ENCODE peak calls at places on chromosomes 1 and 21, in eight cellular contexts. Z is tibial artery, A is H9, Y is upper lobe of right lung, E is brain microvascular endothelial cell, X is suprapubic skin, F is transverse colon, R is ascending aorta. W is an unnamed sample.

GRCh38 chr1:230863449-230863848 is 4.9 kb downstream of the C1orf198 start:
- DNase-seq in Z (peak; percentile 74), A (no peak), Y (peak; percentile 86), E (no peak), X (no peak), F (no peak), R (no peak), W (no peak)

GRCh38 chr1:245800901-245801605 is 646.3 kb downstream of the KIF26B start:
- DNase-seq in Z (no peak), A (no peak), Y (no peak), E (no peak), X (no peak), F (no peak), R (no peak), W (no peak)

GRCh38 chr1:156480411-156481192 is 20.0 kb downstream of the MEF2D start:
- DNase-seq in Z (no peak), A (peak; percentile 88), Y (peak; percentile 80), E (no peak), X (no peak), F (peak; percentile 75), R (no peak), W (peak; percentile 71)

GRCh38 chr1:226736001-226736907 is 2.8 kb downstream of the ITPKB start:
- DNase-seq in Z (peak; percentile 66), A (peak; percentile 49), Y (no peak), E (no peak), X (no peak), F (peak; percentile 36), R (no peak), W (peak; percentile 75)

GRCh38 chr1:108114026-108114599 is 86.0 kb downstream of the SLC25A24 start:
- DNase-seq in Z (no peak), A (no peak), Y (no peak), E (no peak), X (no peak), F (no peak), R (no peak), W (no peak)

GRCh38 chr21:36965720-36966065 is 776 bp downstream of the HLCS start:
- DNase-seq in Z (no peak), A (no peak), Y (no peak), E (no peak), X (no peak), F (no peak), R (no peak), W (no peak)

GRCh38 chr1:85465099-85465790 is at the start of gene DDAH1:
- DNase-seq in Z (no peak), A (peak; percentile 74), Y (peak; percentile 88), E (peak; percentile 35), X (no peak), F (peak; percentile 71), R (peak; percentile 75), W (peak; percentile 39)

GRCh38 chr1:22334860-22335550 is 116.6 kb upstream of the ZBTB40 start:
- DNase-seq in Z (no peak), A (no peak), Y (no peak), E (no peak), X (no peak), F (no peak), R (no peak), W (no peak)

GRCh38 chr1:47755368-47755990 is 241.7 kb downstream of the TRABD2B start:
- DNase-seq in Z (no peak), A (peak; percentile 77), Y (no peak), E (no peak), X (peak; percentile 71), F (peak; percentile 63), R (peak; percentile 58), W (no peak)

GRCh38 chr1:107883562-107883961 is 81.4 kb downstream of the VAV3 start:
- DNase-seq in Z (no peak), A (no peak), Y (no peak), E (no peak), X (no peak), F (no peak), R (no peak), W (no peak)

GRCh38 chr1:36083635-36084501 is at the start of gene TEKT2:
- DNase-seq in Z (no peak), A (peak; percentile 85), Y (peak; percentile 73), E (peak; percentile 21), X (peak; percentile 79), F (peak; percentile 31), R (no peak), W (no peak)

GRCh38 chr1:66271904-66272254 is 262.1 kb upstream of the SGIP1 start:
- DNase-seq in Z (peak; percentile 84), A (no peak), Y (peak; percentile 65), E (peak; percentile 34), X (no peak), F (peak; percentile 35), R (no peak), W (peak; percentile 78)

GRCh38 chr1:51636765-51637522 is 20.1 kb downstream of the OSBPL9 start:
- DNase-seq in Z (peak; percentile 90), A (no peak), Y (no peak), E (peak; percentile 95), X (no peak), F (peak; percentile 33), R (peak; percentile 92), W (no peak)

DNA sequence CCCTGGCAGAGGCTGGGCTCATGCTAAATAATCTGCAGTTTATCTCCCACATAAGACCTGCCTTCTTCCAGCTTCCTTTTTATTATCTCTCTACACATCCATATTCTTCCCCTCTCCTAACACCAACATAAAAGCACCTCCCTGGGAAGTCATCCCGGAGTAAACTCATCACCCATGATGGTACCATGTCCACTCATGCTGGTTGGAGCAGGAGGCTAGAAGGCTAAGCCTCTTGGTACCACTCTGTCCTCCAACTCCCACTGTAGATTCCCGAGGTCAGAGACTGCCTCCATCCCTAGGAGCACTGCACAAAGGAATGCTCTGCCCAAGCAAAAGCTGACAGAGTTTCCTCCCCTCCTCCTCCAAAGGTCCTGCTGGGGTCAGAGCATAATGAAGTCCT is 4.2 kb downstream of the DENND2D start:
- DNase-seq in Z (no peak), A (no peak), Y (no peak), E (no peak), X (no peak), F (no peak), R (no peak), W (no peak)
- H3K27me3 ChIP-seq in Z (no peaks in the 10 kb centered on the region), A (no peaks in the 10 kb centered on the region), Y (no peaks in the 10 kb centered on the region), E (no peaks in the 10 kb centered on the region), X (no peaks in the 10 kb centered on the region), F (no peaks in the 10 kb centered on the region), R (no peaks in the 10 kb centered on the region), W (no peaks in the 10 kb centered on the region)

GRCh38 chr1:30845237-30845636 is 63.3 kb downstream of the SDC3 start:
- DNase-seq in Z (no peak), A (no peak), Y (no peak), E (no peak), X (no peak), F (no peak), R (no peak), W (no peak)

GRCh38 chr1:30846587-30846986 is 62.0 kb downstream of the SDC3 start:
- DNase-seq in Z (no peak), A (no peak), Y (no peak), E (no peak), X (no peak), F (no peak), R (no peak), W (no peak)

GRCh38 chr1:30847358-30847972 is 61.1 kb downstream of the SDC3 start:
- DNase-seq in Z (peak; percentile 83), A (peak; percentile 85), Y (peak; percentile 84), E (peak; percentile 68), X (peak; percentile 87), F (peak; percentile 80), R (peak; percentile 75), W (peak; percentile 94)

GRCh38 chr1:30844631-30845030 is 63.9 kb downstream of the SDC3 start:
- DNase-seq in Z (no peak), A (no peak), Y (no peak), E (no peak), X (no peak), F (no peak), R (no peak), W (no peak)

GRCh38 chr1:30845891-30846290 is 62.7 kb downstream of the SDC3 start:
- DNase-seq in Z (no peak), A (peak; percentile 68), Y (no peak), E (no peak), X (no peak), F (no peak), R (no peak), W (no peak)
- TF ChIP-seq CTCF in Z (no peak), A (peak; percentile 62), Y (no peak), E (peak; percentile 6), X (no peak), F (no peak), R (no peak), W (no peak)

GRCh38 chr1:7045897-7046296 is 260.6 kb downstream of the CAMTA1 start:
- DNase-seq in Z (no peak), A (peak; percentile 1), Y (no peak), E (no peak), X (no peak), F (no peak), R (no peak), W (no peak)

GRCh38 chr1:7047866-7048265 is 262.6 kb downstream of the CAMTA1 start:
- DNase-seq in Z (no peak), A (peak; percentile 3), Y (no peak), E (no peak), X (no peak), F (no peak), R (no peak), W (no peak)

GRCh38 chr1:7046314-7046713 is 261.1 kb downstream of the CAMTA1 start:
- DNase-seq in Z (no peak), A (peak; percentile 67), Y (no peak), E (peak; percentile 66), X (no peak), F (no peak), R (peak; percentile 48), W (peak; percentile 35)

GRCh38 chr1:7048395-7048794 is 263.1 kb downstream of the CAMTA1 start:
- DNase-seq in Z (no peak), A (peak; percentile 22), Y (no peak), E (no peak), X (no peak), F (no peak), R (peak; percentile 34), W (no peak)

GRCh38 chr1:7046891-7047290 is 261.6 kb downstream of the CAMTA1 start:
- DNase-seq in Z (no peak), A (peak; percentile 1), Y (no peak), E (no peak), X (no peak), F (no peak), R (peak; percentile 4), W (no peak)
- H3K27me3 ChIP-seq in Z (no peaks in the 10 kb centered on the region), A (no peaks in the 10 kb centered on the region), Y (peaks cover 10% of the 10 kb centered on the region), E (no peaks in the 10 kb centered on the region), X (peaks cover 36% of the 10 kb centered on the region), F (peaks cover 14% of the 10 kb centered on the region), R (no peaks in the 10 kb centered on the region), W (no peaks in the 10 kb centered on the region)

GRCh38 chr1:63923302-63923701 is 149.5 kb downstream of the ROR1 start:
- DNase-seq in Z (no peak), A (no peak), Y (no peak), E (no peak), X (no peak), F (no peak), R (no peak), W (no peak)

GRCh38 chr1:63928197-63929105 is 154.6 kb downstream of the ROR1 start:
- DNase-seq in Z (peak; percentile 88), A (no peak), Y (no peak), E (no peak), X (no peak), F (no peak), R (peak; percentile 87), W (no peak)

GRCh38 chr1:63922848-63923247 is 149.0 kb downstream of the ROR1 start:
- DNase-seq in Z (no peak), A (no peak), Y (no peak), E (no peak), X (no peak), F (no peak), R (peak; percentile 75), W (peak; percentile 73)

GRCh38 chr1:63921357-63921756 is 147.5 kb downstream of the ROR1 start:
- DNase-seq in Z (no peak), A (no peak), Y (no peak), E (no peak), X (no peak), F (peak; percentile 33), R (no peak), W (no peak)

GRCh38 chr1:63924600-63924999 is 150.8 kb downstream of the ROR1 start:
- DNase-seq in Z (no peak), A (no peak), Y (no peak), E (no peak), X (no peak), F (no peak), R (no peak), W (no peak)
- TF ChIP-seq CTCF in Z (no peak), A (peak; percentile 40), Y (no peak), E (peak; percentile 23), X (no peak), F (no peak), R (no peak), W (peak; percentile 27)